ENCODE peak calls at places on chromosomes 12 and 14, in five cellular contexts. T is neural progenitor cell, W is hepatocyte, P is OCI-LY7, K is GM23248. I is an unnamed sample.

GRCh38 chr14:50347521-50347920 is 35.4 kb downstream of the DMAC2L start:
- DNase-seq in K (peak; percentile 76), P (no peak), W (peak; percentile 52), T (no peak), I (no peak)

GRCh38 chr12:24888813-24889212 is 60.1 kb downstream of the BCAT1 start:
- DNase-seq in W (no peak), K (no peak), P (no peak), T (no peak), I (no peak)

GRCh38 chr14:59428581-59429012 is 36.6 kb downstream of the GPR135 start:
- DNase-seq in T (no peak), W (no peak), K (peak; percentile 75), P (peak; percentile 19), I (no peak)

GRCh38 chr14:57362356-57362755 is 28.0 kb upstream of the NAA30 start:
- DNase-seq in K (no peak), W (no peak), P (no peak), T (no peak), I (no peak)

GRCh38 chr12:13004368-13004767 is 4.3 kb upstream of the HEBP1 start:
- DNase-seq in P (no peak), K (no peak), T (no peak), W (no peak), I (no peak)

GRCh38 chr12:27289414-27289813 is 43.2 kb upstream of the BMAL2 start:
- DNase-seq in T (no peak), K (peak; percentile 22), P (no peak), W (no peak), I (no peak)

GRCh38 chr14:31323419-31323818 is 96.9 kb downstream of the HEATR5A start:
- DNase-seq in T (no peak), W (no peak), K (no peak), P (no peak), I (no peak)

GRCh38 chr12:100951756-100952155 is 157.2 kb downstream of the ANO4 start:
- DNase-seq in P (no peak), W (no peak), K (no peak), T (no peak), I (no peak)

GRCh38 chr12:55724226-55724939 is 4.2 kb downstream of the RDH5 start:
- DNase-seq in T (peak; percentile 71), K (peak; percentile 86), W (peak; percentile 79), P (peak; percentile 78), I (no peak)

GRCh38 chr12:107457536-107457935 is 228.1 kb upstream of the PWP1 start:
- DNase-seq in W (no peak), K (no peak), P (no peak), T (no peak), I (no peak)

GRCh38 chr14:39666386-39666785 is 234.2 kb upstream of the FBXO33 start:
- DNase-seq in W (no peak), P (no peak), T (no peak), K (no peak), I (no peak)

GRCh38 chr14:48703728-48704467 is 882.3 kb downstream of the RPS29 start:
- DNase-seq in T (no peak), P (no peak), K (no peak), W (no peak), I (no peak)

GRCh38 chr12:56296207-56296785 is 3.8 kb downstream of the CS start:
- DNase-seq in T (no peak), P (no peak), K (no peak), W (no peak), I (no peak)

GRCh38 chr12:88574278-88574677 is 6.0 kb downstream of the KITLG start:
- DNase-seq in T (no peak), W (no peak), P (no peak), K (peak; percentile 33), I (no peak)

GRCh38 chr14:100879782-100880181 is 23.7 kb downstream of the RTL1 start:
- DNase-seq in P (no peak), K (no peak), T (no peak), W (no peak), I (no peak)

GRCh38 chr12:42446761-42447160 is 120.8 kb downstream of the PPHLN1 start:
- DNase-seq in T (peak; percentile 58), K (no peak), W (no peak), P (no peak), I (no peak)

GRCh38 chr14:34650786-34651584 is 21.0 kb upstream of the SNX6 start:
- DNase-seq in K (peak; percentile 99), P (no peak), W (peak; percentile 68), T (no peak), I (peak; percentile 56)

GRCh38 chr14:95432152-95433093 is 84.0 kb downstream of the SYNE3 start:
- DNase-seq in W (peak; percentile 74), T (peak; percentile 73), K (peak; percentile 71), P (peak; percentile 47), I (no peak)
- TF ChIP-seq EZH2phosphoT487 in W (no peak), T (no peak), K (no peak), P (no peak), I (no peak)

DNA sequence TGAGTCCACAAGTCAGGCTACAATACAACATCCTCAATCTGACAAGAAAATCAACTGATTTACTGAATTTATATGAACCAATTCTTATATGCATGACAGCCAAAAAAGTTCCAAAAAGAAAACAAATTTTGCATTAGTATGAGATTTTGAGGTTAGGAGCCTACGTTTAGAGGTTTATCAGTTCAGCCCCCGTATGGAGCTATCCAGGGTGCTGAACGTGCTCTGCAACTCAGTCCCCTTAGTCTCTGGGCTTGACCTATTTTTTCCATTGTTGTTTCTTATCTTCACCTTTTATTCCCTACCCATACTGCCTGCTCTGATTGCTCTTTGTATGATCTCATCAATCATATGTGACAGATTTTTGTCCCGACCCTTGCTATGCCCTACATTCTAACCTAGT is 693.0 kb downstream of the NRXN3 start:
- DNase-seq in W (peak; percentile 61), T (peak; percentile 82), K (peak; percentile 29), P (peak; percentile 24), I (no peak)
- TF ChIP-seq EZH2phosphoT487 in W (no peak), T (no peak), K (no peak), P (no peak), I (no peak)

GRCh38 chr12:85998074-85998473 is 124.0 kb downstream of the NTS start:
- DNase-seq in K (no peak), W (no peak), P (no peak), T (no peak), I (no peak)

GRCh38 chr12:85993746-85994145 is 119.7 kb downstream of the NTS start:
- DNase-seq in K (no peak), W (no peak), T (no peak), P (no peak), I (no peak)

GRCh38 chr12:85996280-85996679 is 122.2 kb downstream of the NTS start:
- DNase-seq in T (no peak), K (no peak), P (no peak), W (no peak), I (no peak)
- TF ChIP-seq EZH2phosphoT487 in T (no peak), K (no peak), P (no peak), W (no peak), I (no peak)

GRCh38 chr12:98901189-98901588 is 256.1 kb downstream of the APAF1 start:
- DNase-seq in W (peak; percentile 14), P (no peak), T (peak; percentile 24), K (peak; percentile 8), I (no peak)
- TF ChIP-seq EZH2phosphoT487 in W (no peak), P (no peak), T (no peak), K (no peak), I (no peak)

GRCh38 chr14:95151561-95151960 is 5.8 kb downstream of the DICER1 start:
- DNase-seq in W (no peak), T (no peak), P (no peak), K (no peak), I (no peak)
- TF ChIP-seq EZH2phosphoT487 in W (no peak), T (no peak), P (no peak), K (no peak), I (no peak)

GRCh38 chr14:23182372-23183014 is 967 bp downstream of the SLC7A8 start:
- DNase-seq in K (peak; percentile 53), T (peak; percentile 88), P (peak; percentile 69), W (peak; percentile 63), I (peak; percentile 12)
- TF ChIP-seq EZH2phosphoT487 in K (no peak), T (no peak), P (no peak), W (no peak), I (no peak)

DNA sequence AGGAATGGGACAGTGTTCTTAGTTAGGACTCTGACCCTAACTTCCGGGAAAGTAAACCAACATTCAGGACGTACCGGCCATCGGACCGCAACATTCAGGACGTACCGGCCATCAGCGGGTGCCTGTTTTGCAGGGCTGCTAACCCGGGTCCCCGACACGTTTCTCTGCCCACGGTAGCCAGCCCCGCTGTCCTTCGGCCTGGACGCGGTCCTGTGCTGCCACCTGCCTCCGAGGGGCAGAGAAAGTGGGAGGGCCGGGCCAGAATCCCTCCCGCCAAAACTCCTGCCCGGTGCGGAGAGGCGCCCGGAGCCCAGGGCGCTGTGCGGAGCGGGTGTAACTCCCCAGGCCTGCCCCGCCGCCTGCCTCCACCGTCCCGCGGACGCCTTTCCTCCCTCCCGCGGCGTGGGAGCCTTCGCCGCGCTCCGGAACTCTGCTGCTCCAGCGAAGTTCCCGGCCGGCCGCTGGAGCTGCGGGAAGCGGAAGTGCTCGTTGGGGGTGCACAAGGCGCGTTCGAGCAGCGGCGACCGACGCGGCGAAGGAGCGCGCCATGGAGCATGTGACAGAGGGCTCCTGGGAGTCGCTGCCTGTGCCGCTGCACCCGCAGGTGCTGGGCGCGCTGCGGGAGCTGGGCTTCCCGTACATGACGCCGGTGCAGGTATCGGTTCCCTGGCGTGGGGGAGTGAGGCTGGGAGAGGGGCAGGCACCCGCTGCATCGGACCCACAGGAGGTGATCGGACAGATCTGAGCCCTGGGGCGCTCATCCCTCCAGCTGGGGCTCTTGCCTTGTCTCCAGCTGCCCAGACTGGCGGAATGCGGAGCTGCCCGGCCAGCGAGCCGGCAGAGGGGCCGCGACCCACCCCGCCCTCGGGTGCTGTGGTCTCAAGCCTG is at the start of gene DDX55:
- DNase-seq in T (peak; percentile 93), P (peak; percentile 92), K (peak; percentile 94), W (peak; percentile 92), I (peak; percentile 64)
- TF ChIP-seq EZH2phosphoT487 in T (no peak), P (no peak), K (no peak), W (no peak), I (no peak)